ENCODE peak calls at places on chromosomes 3 and 15, in six cellular contexts. Q is mammary epithelial cell, U is AG10803, I is fibroblast of mammary gland, V is adrenal gland, W is cardiac fibroblast. O is an unnamed sample.

GRCh38 chr3:36743821-36744220 is 20.5 kb downstream of the DCLK3 start:
- DNase-seq in Q (no peak), V (no peak), I (no peak), W (no peak), U (no peak), O (no peak)

GRCh38 chr15:58770519-58770856 is 614 bp upstream of the MINDY2 start:
- DNase-seq in W (peak), V (no peak), I (peak), Q (no peak), U (peak), O (peak)

GRCh38 chr15:58065011-58065444 is 483 bp downstream of the ALDH1A2 start:
- DNase-seq in Q (no peak), U (no peak), V (no peak), I (no peak), W (peak), O (no peak)

GRCh38 chr3:55408193-55408826 is 78.8 kb downstream of the WNT5A start:
- DNase-seq in V (no peak), I (no peak), U (no peak), W (no peak), Q (peak), O (no peak)

GRCh38 chr3:136305879-136306278 is 55.7 kb downstream of the PCCB start:
- DNase-seq in W (peak), Q (peak), U (peak), I (peak), V (no peak), O (peak)

GRCh38 chr3:123036352-123037014 is 8.9 kb upstream of the SEMA5B start:
- DNase-seq in I (peak), U (peak), W (peak), Q (peak), V (peak), O (peak)

GRCh38 chr3:57385498-57385897 is 93.0 kb upstream of the ASB14 start:
- DNase-seq in U (no peak), W (no peak), Q (no peak), I (no peak), V (peak), O (no peak)

GRCh38 chr3:79255696-79256095 is 512.1 kb downstream of the ROBO1 start:
- DNase-seq in Q (no peak), W (no peak), V (no peak), U (peak), I (no peak), O (peak)

GRCh38 chr15:92818658-92819311 is 81.3 kb upstream of the CHD2 start:
- DNase-seq in W (no peak), U (no peak), V (no peak), Q (peak), I (no peak), O (no peak)

GRCh38 chr15:72184165-72184811 is 13.3 kb downstream of the GRAMD2A start:
- DNase-seq in I (no peak), Q (no peak), W (no peak), V (no peak), U (peak), O (no peak)

DNA sequence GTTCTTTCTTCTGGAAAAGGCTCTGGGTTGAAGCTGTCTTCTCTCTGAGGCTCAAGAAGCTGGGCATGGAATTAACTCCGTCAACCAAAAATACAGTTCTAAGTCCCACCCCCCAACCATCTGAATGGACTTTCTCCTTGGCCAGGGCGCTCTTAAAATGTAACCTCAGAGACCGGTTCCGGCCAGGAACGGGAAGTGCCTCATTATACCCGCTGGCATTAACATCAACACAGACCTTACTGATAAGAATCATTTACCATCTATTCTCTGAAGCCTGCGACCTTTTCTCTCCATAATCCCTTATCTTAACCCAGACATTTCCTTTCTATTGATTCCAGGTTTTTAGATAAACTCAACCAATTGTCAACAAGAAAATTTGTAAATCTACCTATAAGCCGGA is 64.7 kb downstream of the ATP1B3 start:
- DNase-seq in Q (no peak), U (no peak), V (peak), I (no peak), W (no peak), O (no peak)
- H3K4me3 ChIP-seq in Q (no peak), U (no peak), V (no peak), I (no peak), W (no peak), O (no peak)

GRCh38 chr15:40108855-40109735 is at the start of gene BMF:
- DNase-seq in Q (peak), I (peak), U (peak), V (peak), W (peak), O (peak)
- TF ChIP-seq CTCF in Q (no peak), I (no peak), U (peak), V (peak), W (peak), O (peak)

GRCh38 chr3:152019516-152019915 is 146.1 kb downstream of the SUCNR1 start:
- DNase-seq in W (no peak), I (no peak), V (no peak), U (no peak), Q (peak), O (peak)
- H3K4me3 ChIP-seq in W (no peak), I (no peak), V (no peak), U (no peak), Q (no peak), O (no peak)

DNA sequence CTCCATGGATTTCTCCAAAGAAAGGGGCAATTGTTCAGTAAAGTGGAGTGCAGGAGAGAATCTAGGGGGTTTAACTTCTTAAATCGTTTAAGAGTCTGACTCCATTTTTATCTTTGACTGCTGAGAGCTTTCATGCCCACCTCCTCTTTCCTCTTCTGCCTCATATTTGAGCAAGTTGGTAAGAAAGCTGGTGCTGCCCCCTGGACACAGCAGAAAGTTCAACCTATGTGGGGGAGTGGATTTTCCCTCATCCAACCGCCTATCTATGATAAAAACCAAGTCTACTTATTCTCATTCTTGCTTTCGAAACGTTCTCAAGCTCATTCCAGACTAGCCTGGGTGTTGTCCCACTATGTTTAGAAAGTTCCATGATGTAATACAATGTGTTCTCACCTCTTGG is 26.0 kb downstream of the HHLA2 start:
- DNase-seq in W (peak), Q (no peak), V (no peak), U (no peak), I (no peak), O (no peak)
- TF ChIP-seq CTCF in W (no peak), Q (no peak), V (no peak), U (no peak), I (no peak), O (no peak)